ENCODE peak calls at places on chromosomes 7 and 10, in four cellular contexts. C is K562, V is GM12878, N is GM12891. W is an unnamed sample.

GRCh38 chr10:62327897-62328296 is 46.3 kb upstream of the ZNF365 start:
- DNase-seq in N (no peak), V (no peak), C (no peak), W (no peak)

GRCh38 chr10:29604291-29604825 is 30.4 kb downstream of the SVIL start:
- DNase-seq in C (no peak), N (no peak), V (no peak), W (no peak)

GRCh38 chr7:137454169-137455166 is 110.9 kb upstream of the PTN start:
- DNase-seq in C (peak), V (no peak), N (no peak), W (no peak)

GRCh38 chr7:104450861-104451260 is 122.5 kb downstream of the LHFPL3 start:
- DNase-seq in N (no peak), V (no peak), C (no peak), W (no peak)

GRCh38 chr10:80064120-80064886 is 14.2 kb upstream of the TMEM254 start:
- DNase-seq in N (no peak), C (no peak), V (no peak), W (no peak)

GRCh38 chr7:128453836-128454804 is 1.6 kb upstream of the HILPDA start:
- DNase-seq in N (no peak), C (no peak), V (no peak), W (no peak)

GRCh38 chr10:24912214-24912613 is 40.2 kb downstream of the PRTFDC1 start:
- DNase-seq in C (peak), V (no peak), N (no peak), W (no peak)

GRCh38 chr7:102044984-102045673 is 227.7 kb downstream of the CUX1 start:
- DNase-seq in C (no peak), V (no peak), N (no peak), W (peak)

GRCh38 chr7:47513741-47514241 is 68.1 kb downstream of the TNS3 start:
- DNase-seq in C (no peak), V (no peak), N (no peak), W (no peak)

GRCh38 chr10:122577311-122577885 is 16.8 kb downstream of the DMBT1 start:
- DNase-seq in N (no peak), C (no peak), V (no peak), W (no peak)

GRCh38 chr7:73329861-73330581 is 2.1 kb downstream of the FKBP6 start:
- DNase-seq in C (no peak), N (no peak), V (no peak), W (no peak)

GRCh38 chr7:101728888-101729883 is 88.2 kb upstream of the CUX1 start:
- DNase-seq in V (no peak), C (peak), N (no peak), W (peak)

GRCh38 chr7:45219130-45219529 is 61.5 kb downstream of the RAMP3 start:
- DNase-seq in C (no peak), V (no peak), N (no peak), W (no peak)

GRCh38 chr7:1244701-1245526 is 12.2 kb downstream of the UNCX start:
- DNase-seq in N (no peak), C (no peak), V (no peak), W (no peak)

GRCh38 chr7:90178592-90179279 is 24.5 kb downstream of the STEAP1 start:
- DNase-seq in V (peak), C (no peak), N (no peak), W (no peak)

GRCh38 chr10:108561649-108562048 is 1361.7 kb downstream of the XPNPEP1 start:
- DNase-seq in N (no peak), V (no peak), C (no peak), W (no peak)

GRCh38 chr7:137880432-137880831 is 33.7 kb upstream of the DGKI start:
- DNase-seq in V (no peak), N (no peak), C (no peak), W (no peak)

GRCh38 chr10:58335306-58336005 is 650 bp downstream of the UBE2D1 start:
- DNase-seq in N (no peak), V (no peak), C (peak), W (no peak)

GRCh38 chr7:158085741-158086695 is 501.6 kb downstream of the PTPRN2 start:
- DNase-seq in V (no peak), N (no peak), C (no peak), W (no peak)

GRCh38 chr7:129913428-129913827 is 39.3 kb downstream of the UBE2H start:
- DNase-seq in N (no peak), V (no peak), C (no peak), W (no peak)
- TF ChIP-seq POLR2AphosphoS5 in N (no peak), V (no peak), C (no peak), W (no peak)

DNA sequence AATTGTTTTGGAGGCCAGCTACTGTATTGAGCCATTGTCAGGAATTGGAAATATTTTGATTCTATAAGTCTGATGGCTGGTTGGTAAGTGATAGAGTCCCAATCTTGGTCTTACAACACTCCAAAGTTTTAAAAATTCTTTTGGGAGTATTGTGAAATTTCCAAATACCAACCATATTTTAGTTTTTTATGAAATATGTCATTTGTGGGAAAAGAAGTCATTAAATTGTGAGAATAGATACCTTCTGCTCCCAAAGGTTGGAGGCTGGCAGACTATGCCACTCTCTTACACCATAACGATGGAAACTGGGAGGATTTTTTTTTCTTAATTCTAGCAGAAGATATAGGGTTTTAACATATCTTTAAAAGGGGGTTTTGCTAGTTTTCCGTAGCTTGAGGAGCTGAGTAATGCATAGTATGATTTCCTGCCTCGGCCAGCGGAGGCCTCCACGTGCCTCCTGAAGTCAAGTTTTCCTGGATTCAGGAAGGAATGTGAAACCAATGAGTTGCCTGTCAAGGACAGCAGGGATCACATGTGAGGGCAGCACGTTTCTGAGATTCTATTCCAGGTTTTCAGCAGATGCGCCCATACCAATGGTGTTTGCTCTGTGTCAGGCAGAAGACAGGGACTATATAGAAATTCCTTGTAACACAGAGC is 92.2 kb upstream of the LAMB4 start:
- DNase-seq in N (no peak), V (no peak), C (no peak), W (no peak)
- TF ChIP-seq SPI1 in N (no peak), V (no peak), C (no peak), W (no peak)

GRCh38 chr10:52105301-52105700 is 208.8 kb upstream of the DKK1 start:
- DNase-seq in C (no peak), N (no peak), V (no peak), W (no peak)
- TF ChIP-seq POLR2AphosphoS5 in C (no peak), N (no peak), V (no peak), W (no peak)

GRCh38 chr10:81905161-81905560 is 30.2 kb downstream of the NRG3 start:
- DNase-seq in V (no peak), C (no peak), N (no peak), W (no peak)
- TF ChIP-seq SPI1 in V (no peak), C (no peak), N (no peak), W (no peak)

GRCh38 chr7:78709658-78710057 is 743.8 kb downstream of the MAGI2 start:
- DNase-seq in N (no peak), V (no peak), C (no peak), W (no peak)
- TF ChIP-seq POLR2AphosphoS5 in N (no peak), V (no peak), C (no peak), W (no peak)

GRCh38 chr7:22052650-22053336 is 107.1 kb upstream of the CDCA7L start:
- DNase-seq in V (no peak), C (no peak), N (no peak), W (no peak)

GRCh38 chr7:22049848-22050247 is 104.1 kb upstream of the CDCA7L start:
- DNase-seq in V (no peak), C (no peak), N (no peak), W (no peak)

GRCh38 chr7:22052221-22052639 is 106.5 kb upstream of the CDCA7L start:
- DNase-seq in N (no peak), C (no peak), V (no peak), W (no peak)
- TF ChIP-seq SPI1 in N (no peak), C (no peak), V (no peak), W (no peak)

DNA sequence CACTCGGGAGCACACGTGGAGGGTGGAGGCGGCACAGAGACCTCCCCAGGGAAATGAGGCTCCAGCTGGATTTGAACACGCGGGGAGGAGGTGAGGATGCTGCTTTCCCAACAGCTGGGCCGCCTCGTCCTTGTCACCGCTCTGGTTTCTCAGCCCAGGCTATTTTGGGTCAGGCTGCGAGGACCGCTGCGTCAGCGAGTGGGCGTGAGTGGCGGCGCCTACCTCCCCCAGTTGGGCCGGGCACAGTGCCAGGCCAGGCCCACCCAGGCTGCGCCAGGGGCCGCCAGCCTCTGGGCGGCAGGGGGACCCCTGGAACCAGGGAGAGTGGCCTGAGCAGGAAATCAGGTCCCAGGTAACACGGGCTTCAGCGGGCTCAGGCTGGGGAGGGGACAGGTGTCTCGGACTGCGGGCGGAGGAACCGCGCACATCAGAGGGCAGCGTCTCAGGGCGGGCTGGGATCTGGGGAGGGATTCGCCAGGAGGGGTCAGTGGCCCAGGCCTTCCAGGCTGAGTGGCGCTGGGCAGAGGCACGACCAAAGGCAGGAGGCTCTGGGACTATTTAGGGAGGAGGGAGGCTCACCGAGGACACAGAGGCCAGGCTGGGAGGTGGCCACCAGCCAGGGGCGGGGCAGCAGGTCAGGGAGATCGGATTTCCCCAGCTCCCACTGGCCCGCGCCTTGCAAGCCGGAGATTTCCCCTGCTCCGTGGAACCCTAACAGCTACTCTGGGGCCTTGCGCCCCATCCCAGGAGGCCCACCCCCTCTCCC is 125.2 kb upstream of the RET start:
- DNase-seq in C (peak), N (no peak), V (no peak), W (no peak)
- TF ChIP-seq POLR2AphosphoS5 in C (no peak), N (no peak), V (no peak), W (no peak)

GRCh38 chr7:66357062-66357461 is 151.9 kb downstream of the TPST1 start:
- DNase-seq in V (no peak), N (no peak), C (no peak), W (no peak)
- TF ChIP-seq SPI1 in V (no peak), N (no peak), C (no peak), W (no peak)

W was measured in HL-60.